ENCODE peak calls at places on chromosomes 13 and 19, in six cellular contexts. G, T, Q, I, V and Z are unnamed samples.

GRCh38 chr19:5961969-5962945 is 15.7 kb downstream of the RANBP3 start:
- DNase-seq in G (no peak), T (no peak), Q (peak; percentile 87), I (no peak), V (peak; percentile 92), Z (no peak)

GRCh38 chr13:40232321-40232720 is 434.1 kb downstream of the FOXO1 start:
- DNase-seq in G (no peak), T (no peak), Q (no peak), I (no peak), V (no peak), Z (no peak)

GRCh38 chr13:59488436-59488835 is 675.3 kb downstream of the DIAPH3 start:
- DNase-seq in G (no peak), T (no peak), Q (no peak), I (no peak), V (no peak), Z (no peak)

GRCh38 chr13:30441304-30441703 is 19.0 kb downstream of the UBE2L5 start:
- DNase-seq in G (no peak), T (no peak), Q (no peak), I (no peak), V (no peak), Z (no peak)

GRCh38 chr13:78660130-78660857 is 1.3 kb upstream of the OBI1 start:
- DNase-seq in G (no peak), T (no peak), Q (peak; percentile 77), I (no peak), V (peak; percentile 5), Z (no peak)

GRCh38 chr13:99374994-99375805 is 68.0 kb upstream of the GPR183 start:
- DNase-seq in G (no peak), T (no peak), Q (peak; percentile 95), I (peak; percentile 79), V (peak; percentile 43), Z (peak; percentile 31)

GRCh38 chr13:60148918-60149317 is 14.8 kb downstream of the DIAPH3 start:
- DNase-seq in G (no peak), T (no peak), Q (no peak), I (no peak), V (no peak), Z (no peak)

GRCh38 chr19:45953676-45954075 is 20.0 kb downstream of the NOVA2 start:
- DNase-seq in G (no peak), T (no peak), Q (peak; percentile 35), I (no peak), V (no peak), Z (no peak)

GRCh38 chr19:883661-884211 is 9.3 kb downstream of the MED16 start:
- DNase-seq in G (no peak), T (no peak), Q (no peak), I (no peak), V (no peak), Z (no peak)

GRCh38 chr19:10812902-10813404 is 23.1 kb downstream of the TMED1 start:
- DNase-seq in G (peak; percentile 89), T (peak; percentile 42), Q (peak; percentile 85), I (no peak), V (peak; percentile 70), Z (no peak)

GRCh38 chr13:40024962-40025714 is 369.7 kb downstream of the COG6 start:
- DNase-seq in G (no peak), T (no peak), Q (no peak), I (no peak), V (no peak), Z (no peak)

GRCh38 chr19:4897146-4897545 is 5.5 kb downstream of the ARRDC5 start:
- DNase-seq in G (no peak), T (no peak), Q (no peak), I (no peak), V (no peak), Z (no peak)

GRCh38 chr19:8366961-8367326 is 3.0 kb downstream of the ANGPTL4 start:
- DNase-seq in G (no peak), T (no peak), Q (peak; percentile 47), I (no peak), V (peak; percentile 64), Z (no peak)

GRCh38 chr13:48070942-48071341 is 24.0 kb downstream of the MED4 start:
- DNase-seq in G (no peak), T (no peak), Q (no peak), I (no peak), V (no peak), Z (no peak)

GRCh38 chr13:76890036-76890435 is 3.8 kb upstream of the KCTD12 start:
- DNase-seq in G (no peak), T (no peak), Q (no peak), I (no peak), V (no peak), Z (no peak)

GRCh38 chr19:40549007-40549708 is 27.5 kb upstream of the SHKBP1 start:
- DNase-seq in G (no peak), T (peak; percentile 37), Q (peak; percentile 89), I (no peak), V (peak; percentile 62), Z (no peak)

GRCh38 chr13:91184244-91184926 is 163.1 kb upstream of the MIR17HG start:
- DNase-seq in G (no peak), T (no peak), Q (no peak), I (no peak), V (no peak), Z (no peak)

GRCh38 chr13:20142927-20143480 is 17.8 kb downstream of the GJA3 start:
- DNase-seq in G (no peak), T (no peak), Q (no peak), I (no peak), V (no peak), Z (no peak)

GRCh38 chr13:41268764-41269163 is 5.4 kb upstream of the MTRF1 start:
- DNase-seq in G (no peak), T (no peak), Q (no peak), I (no peak), V (no peak), Z (no peak)

GRCh38 chr13:39684531-39685137 is 29.2 kb downstream of the COG6 start:
- DNase-seq in G (no peak), T (no peak), Q (no peak), I (no peak), V (no peak), Z (no peak)

GRCh38 chr19:49988433-49988832 is 27.5 kb upstream of the SIGLEC11 start:
- DNase-seq in G (no peak), T (no peak), Q (no peak), I (no peak), V (no peak), Z (no peak)

GRCh38 chr19:10642473-10642872 is 11.7 kb upstream of the ILF3 start:
- DNase-seq in G (no peak), T (no peak), Q (no peak), I (no peak), V (no peak), Z (no peak)

GRCh38 chr13:28558567-28558966 is 63.6 kb upstream of the FLT1 start:
- DNase-seq in G (no peak), T (peak; percentile 48), Q (no peak), I (no peak), V (no peak), Z (no peak)

GRCh38 chr19:46678110-46678732 is 17.2 kb upstream of the DACT3 start:
- DNase-seq in G (no peak), T (no peak), Q (peak; percentile 75), I (no peak), V (no peak), Z (no peak)

GRCh38 chr13:44601596-44601995 is 25.5 kb upstream of the TSC22D1 start:
- DNase-seq in G (no peak), T (no peak), Q (no peak), I (no peak), V (no peak), Z (no peak)

GRCh38 chr13:44814836-44815235 is 174.4 kb downstream of the NUFIP1 start:
- DNase-seq in G (no peak), T (no peak), Q (no peak), I (no peak), V (no peak), Z (no peak)

GRCh38 chr19:1283917-1284292 is 1.8 kb upstream of the EFNA2 start:
- DNase-seq in G (no peak), T (no peak), Q (no peak), I (no peak), V (no peak), Z (no peak)

GRCh38 chr19:6228523-6229215 is 51.1 kb downstream of the MLLT1 start:
- DNase-seq in G (no peak), T (no peak), Q (peak; percentile 65), I (no peak), V (no peak), Z (no peak)

GRCh38 chr13:32456591-32456990 is 28.7 kb upstream of the N4BP2L1 start:
- DNase-seq in G (no peak), T (no peak), Q (no peak), I (no peak), V (no peak), Z (no peak)

GRCh38 chr13:38899581-38899980 is 91.0 kb downstream of the STOML3 start:
- DNase-seq in G (no peak), T (no peak), Q (no peak), I (no peak), V (no peak), Z (no peak)

GRCh38 chr13:80338781-80339577 is 1.9 kb downstream of the SPRY2 start:
- DNase-seq in G (peak; percentile 90), T (peak; percentile 78), Q (peak; percentile 89), I (peak; percentile 86), V (peak; percentile 79), Z (peak; percentile 6)

GRCh38 chr19:19404879-19405860 is at the start of gene GATAD2A:
- DNase-seq in G (peak; percentile 96), T (peak; percentile 93), Q (peak; percentile 98), I (peak; percentile 96), V (peak; percentile 93), Z (peak; percentile 88)

GRCh38 chr19:29323972-29324680 is 111.2 kb upstream of the UQCRFS1 start:
- DNase-seq in G (no peak), T (no peak), Q (no peak), I (peak; percentile 61), V (no peak), Z (no peak)

GRCh38 chr13:111559612-111560423 is 239.4 kb downstream of the TEX29 start:
- DNase-seq in G (peak; percentile 31), T (no peak), Q (peak; percentile 62), I (no peak), V (no peak), Z (no peak)
- H3K27me3 ChIP-seq in G (no peaks in the 10 kb centered on the region), T (peaks cover 82% of the 10 kb centered on the region), Q (no peaks in the 10 kb centered on the region), I (peaks cover 11% of the 10 kb centered on the region), V (peaks cover 5% of the 10 kb centered on the region), Z (no peaks in the 10 kb centered on the region)

DNA sequence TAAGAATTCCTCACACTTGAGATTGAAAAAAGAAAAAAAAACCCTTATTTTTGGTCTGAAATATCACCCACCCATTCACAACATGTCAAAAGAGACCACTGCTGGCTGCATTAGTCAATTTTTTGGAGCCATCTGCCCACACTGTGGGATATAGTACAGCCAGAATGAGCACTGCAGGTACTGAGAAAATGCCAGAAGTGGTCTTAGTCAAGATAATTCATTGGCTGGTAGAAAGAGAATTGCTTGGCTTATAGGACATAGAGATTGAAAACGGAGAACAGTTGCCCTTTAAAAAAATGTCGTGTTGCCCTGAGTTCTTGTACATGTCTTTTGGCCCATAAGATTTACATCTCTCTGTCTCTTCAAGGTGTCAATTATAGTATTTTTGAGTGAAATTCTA is 1899.5 kb downstream of the OLFM4 start:
- DNase-seq in G (no peak), T (no peak), Q (no peak), I (no peak), V (no peak), Z (no peak)
- H3K27me3 ChIP-seq in G (no peaks in the 10 kb centered on the region), T (no peaks in the 10 kb centered on the region), Q (no peaks in the 10 kb centered on the region), I (no peaks in the 10 kb centered on the region), V (no peaks in the 10 kb centered on the region), Z (no peaks in the 10 kb centered on the region)

GRCh38 chr19:16260794-16261161 is 63.1 kb downstream of the AP1M1 start:
- DNase-seq in G (no peak), T (no peak), Q (no peak), I (no peak), V (no peak), Z (no peak)
- H3K27me3 ChIP-seq in G (no peaks in the 10 kb centered on the region), T (no peaks in the 10 kb centered on the region), Q (no peaks in the 10 kb centered on the region), I (no peaks in the 10 kb centered on the region), V (no peaks in the 10 kb centered on the region), Z (no peaks in the 10 kb centered on the region)

GRCh38 chr19:13868663-13869062 is 8.3 kb upstream of the NANOS3 start:
- DNase-seq in G (no peak), T (no peak), Q (no peak), I (no peak), V (no peak), Z (no peak)
- H3K27me3 ChIP-seq in G (no peaks in the 10 kb centered on the region), T (no peaks in the 10 kb centered on the region), Q (peaks cover 18% of the 10 kb centered on the region), I (no peaks in the 10 kb centered on the region), V (no peaks in the 10 kb centered on the region), Z (peaks cover 20% of the 10 kb centered on the region)